ENCODE peak calls at places on chromosomes 16 and 17, in eight cellular contexts. One of them, this sample, is unnamed.

GRCh38 chr16:82935781-82936180 is 309.0 kb downstream of the CDH13 start:
- DNase-seq in transverse colon: no peak
- DNase-seq in psoas muscle: no peak
- DNase-seq in tibial nerve: no peak
- DNase-seq in choroid plexus epithelial cell: no peak
- DNase-seq in CD4-positive, alpha-beta T cell: no peak
- DNase-seq in nephron progenitor cell: no peak
- DNase-seq in kidney epithelial cell: no peak
- DNase-seq in this sample: no peak

GRCh38 chr17:56929362-56929969 is 15.6 kb upstream of the TRIM25 start:
- DNase-seq in transverse colon: no peak
- DNase-seq in psoas muscle: no peak
- DNase-seq in tibial nerve: no peak
- DNase-seq in choroid plexus epithelial cell: no peak
- DNase-seq in CD4-positive, alpha-beta T cell: no peak
- DNase-seq in nephron progenitor cell: no peak
- DNase-seq in kidney epithelial cell: no peak
- DNase-seq in this sample: no peak

GRCh38 chr17:78368854-78369495 is 9.1 kb upstream of the SOCS3 start:
- DNase-seq in transverse colon: no peak
- DNase-seq in psoas muscle: no peak
- DNase-seq in tibial nerve: no peak
- DNase-seq in choroid plexus epithelial cell: no peak
- DNase-seq in CD4-positive, alpha-beta T cell: no peak
- DNase-seq in nephron progenitor cell: no peak
- DNase-seq in kidney epithelial cell: no peak
- DNase-seq in this sample: no peak

GRCh38 chr16:83117810-83118209 is 491.0 kb downstream of the CDH13 start:
- DNase-seq in transverse colon: no peak
- DNase-seq in psoas muscle: no peak
- DNase-seq in tibial nerve: no peak
- DNase-seq in choroid plexus epithelial cell: no peak
- DNase-seq in CD4-positive, alpha-beta T cell: no peak
- DNase-seq in nephron progenitor cell: no peak
- DNase-seq in kidney epithelial cell: no peak
- DNase-seq in this sample: no peak

GRCh38 chr16:4924593-4925378 is 12.2 kb downstream of the PPL start:
- DNase-seq in transverse colon: peak
- DNase-seq in psoas muscle: no peak
- DNase-seq in tibial nerve: no peak
- DNase-seq in choroid plexus epithelial cell: no peak
- DNase-seq in CD4-positive, alpha-beta T cell: no peak
- DNase-seq in nephron progenitor cell: no peak
- DNase-seq in kidney epithelial cell: no peak
- DNase-seq in this sample: no peak

GRCh38 chr17:61846976-61847375 is 16.4 kb downstream of the BRIP1 start:
- DNase-seq in transverse colon: no peak
- DNase-seq in psoas muscle: no peak
- DNase-seq in tibial nerve: no peak
- DNase-seq in choroid plexus epithelial cell: no peak
- DNase-seq in CD4-positive, alpha-beta T cell: no peak
- DNase-seq in nephron progenitor cell: no peak
- DNase-seq in kidney epithelial cell: no peak
- DNase-seq in this sample: no peak

GRCh38 chr17:73411330-73411747 is 99.5 kb upstream of the CDC42EP4 start:
- DNase-seq in transverse colon: no peak
- DNase-seq in psoas muscle: no peak
- DNase-seq in tibial nerve: no peak
- DNase-seq in choroid plexus epithelial cell: no peak
- DNase-seq in CD4-positive, alpha-beta T cell: no peak
- DNase-seq in nephron progenitor cell: peak
- DNase-seq in kidney epithelial cell: no peak
- DNase-seq in this sample: no peak

GRCh38 chr16:87443031-87443430 is 49.8 kb downstream of the ZCCHC14 start:
- DNase-seq in transverse colon: no peak
- DNase-seq in psoas muscle: no peak
- DNase-seq in tibial nerve: no peak
- DNase-seq in choroid plexus epithelial cell: no peak
- DNase-seq in CD4-positive, alpha-beta T cell: no peak
- DNase-seq in nephron progenitor cell: no peak
- DNase-seq in kidney epithelial cell: no peak
- DNase-seq in this sample: no peak

GRCh38 chr16:3580686-3581085 is 3.5 kb upstream of the NLRC3 start:
- DNase-seq in transverse colon: no peak
- DNase-seq in psoas muscle: no peak
- DNase-seq in tibial nerve: no peak
- DNase-seq in choroid plexus epithelial cell: peak
- DNase-seq in CD4-positive, alpha-beta T cell: no peak
- DNase-seq in nephron progenitor cell: no peak
- DNase-seq in kidney epithelial cell: no peak
- DNase-seq in this sample: no peak

GRCh38 chr17:54967621-54968258 is 714 bp downstream of the COX11 start:
- DNase-seq in transverse colon: peak
- DNase-seq in psoas muscle: no peak
- DNase-seq in tibial nerve: no peak
- DNase-seq in choroid plexus epithelial cell: peak
- DNase-seq in CD4-positive, alpha-beta T cell: no peak
- DNase-seq in nephron progenitor cell: no peak
- DNase-seq in kidney epithelial cell: no peak
- DNase-seq in this sample: peak

GRCh38 chr16:16150117-16150877 is 73.0 kb downstream of the ABCC6 start:
- DNase-seq in transverse colon: peak
- DNase-seq in psoas muscle: peak
- DNase-seq in tibial nerve: no peak
- DNase-seq in choroid plexus epithelial cell: peak
- DNase-seq in CD4-positive, alpha-beta T cell: no peak
- DNase-seq in nephron progenitor cell: no peak
- DNase-seq in kidney epithelial cell: no peak
- DNase-seq in this sample: peak

GRCh38 chr17:7885357-7886226 is 3.0 kb upstream of the CHD3 start:
- DNase-seq in transverse colon: peak
- DNase-seq in psoas muscle: peak
- DNase-seq in tibial nerve: no peak
- DNase-seq in choroid plexus epithelial cell: peak
- DNase-seq in CD4-positive, alpha-beta T cell: peak
- DNase-seq in nephron progenitor cell: peak
- DNase-seq in kidney epithelial cell: no peak
- DNase-seq in this sample: peak

GRCh38 chr16:71885261-71885650 is 1.3 kb upstream of the ZNF821 start:
- DNase-seq in transverse colon: no peak
- DNase-seq in psoas muscle: no peak
- DNase-seq in tibial nerve: no peak
- DNase-seq in choroid plexus epithelial cell: no peak
- DNase-seq in CD4-positive, alpha-beta T cell: no peak
- DNase-seq in nephron progenitor cell: no peak
- DNase-seq in kidney epithelial cell: no peak
- DNase-seq in this sample: no peak

GRCh38 chr16:8982816-8983215 is 19.1 kb upstream of the USP7 start:
- DNase-seq in transverse colon: no peak
- DNase-seq in psoas muscle: no peak
- DNase-seq in tibial nerve: no peak
- DNase-seq in choroid plexus epithelial cell: no peak
- DNase-seq in CD4-positive, alpha-beta T cell: no peak
- DNase-seq in nephron progenitor cell: no peak
- DNase-seq in kidney epithelial cell: no peak
- DNase-seq in this sample: no peak

GRCh38 chr16:58047557-58048348 is 22.2 kb downstream of the MMP15 start:
- DNase-seq in transverse colon: no peak
- DNase-seq in psoas muscle: no peak
- DNase-seq in tibial nerve: no peak
- DNase-seq in choroid plexus epithelial cell: no peak
- DNase-seq in CD4-positive, alpha-beta T cell: no peak
- DNase-seq in nephron progenitor cell: no peak
- DNase-seq in kidney epithelial cell: no peak
- DNase-seq in this sample: no peak

DNA sequence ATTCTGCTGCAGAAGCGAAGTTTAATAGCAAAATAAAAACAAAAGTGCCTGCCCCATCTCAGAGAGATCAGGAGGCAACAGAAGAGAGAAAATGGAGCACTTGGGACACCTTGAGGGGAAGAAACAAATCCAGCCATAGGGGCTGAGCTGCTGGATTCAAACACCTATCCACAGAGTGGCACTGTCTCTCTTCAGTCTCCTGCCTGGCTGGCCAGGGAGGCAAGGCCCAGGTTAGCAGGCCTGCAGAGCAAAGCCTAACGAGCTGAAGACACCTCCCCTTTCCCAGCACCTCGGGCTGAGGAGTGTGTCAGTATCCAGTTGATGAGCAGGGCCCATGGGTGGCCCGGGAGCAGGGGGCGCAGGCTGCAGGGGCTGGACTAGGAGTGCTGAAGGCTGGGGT is 8.8 kb upstream of the KRT31 start:
- DNase-seq in transverse colon: no peak
- DNase-seq in psoas muscle: no peak
- DNase-seq in tibial nerve: no peak
- DNase-seq in choroid plexus epithelial cell: peak
- DNase-seq in CD4-positive, alpha-beta T cell: no peak
- DNase-seq in nephron progenitor cell: no peak
- DNase-seq in kidney epithelial cell: no peak
- DNase-seq in this sample: no peak
- TF ChIP-seq CTCF in transverse colon: no peak
- TF ChIP-seq CTCF in psoas muscle: no peak
- TF ChIP-seq CTCF in tibial nerve: no peak
- TF ChIP-seq CTCF in choroid plexus epithelial cell: peak
- TF ChIP-seq CTCF in CD4-positive, alpha-beta T cell: no peak
- TF ChIP-seq CTCF in nephron progenitor cell: no peak
- TF ChIP-seq CTCF in kidney epithelial cell: peak
- TF ChIP-seq CTCF in this sample: no peak

DNA sequence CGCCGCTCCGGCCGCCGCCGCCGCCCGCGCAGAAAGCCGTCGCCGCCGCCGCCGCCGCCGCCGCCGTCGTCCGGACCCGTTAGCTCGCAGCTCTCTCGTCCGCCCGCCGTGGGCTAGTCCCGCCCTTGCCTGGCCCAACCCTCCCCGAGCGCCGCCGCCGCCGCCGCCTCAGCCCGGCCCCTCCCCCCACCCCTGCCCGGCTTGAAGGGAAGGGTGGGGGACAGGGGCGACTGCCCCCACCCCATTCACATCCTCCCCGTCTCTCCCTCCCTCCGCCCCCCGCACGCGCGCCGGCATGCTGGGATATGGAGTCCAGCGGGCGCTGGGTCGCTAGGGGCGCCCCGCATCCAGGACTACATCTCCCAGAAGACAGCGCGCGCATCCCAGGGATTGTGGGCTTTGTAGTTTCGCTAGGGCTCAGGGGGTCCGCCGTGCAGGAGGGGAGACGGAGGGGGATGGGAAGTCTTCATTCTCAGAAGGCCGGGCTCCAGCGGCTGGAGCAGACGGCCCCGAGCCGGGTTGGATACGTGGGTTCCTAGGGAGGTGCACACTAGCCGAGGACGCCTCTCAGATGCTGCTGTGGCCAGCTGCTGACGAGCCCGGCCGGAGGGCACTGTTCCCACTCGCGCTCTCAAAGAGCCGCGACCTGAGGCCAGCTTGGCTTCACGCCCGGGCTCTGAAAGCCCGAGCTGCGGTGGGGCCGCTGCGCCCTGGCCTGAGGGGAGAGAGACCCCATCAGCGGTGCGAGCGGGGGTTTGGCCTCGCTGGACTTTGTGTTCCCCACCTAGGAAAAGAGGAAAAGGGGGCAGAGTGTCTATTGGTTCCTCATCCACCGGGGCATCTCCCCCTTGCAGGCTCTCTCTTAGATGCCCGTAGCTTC is at the start of gene ST3GAL2:
- DNase-seq in transverse colon: peak
- DNase-seq in psoas muscle: peak
- DNase-seq in tibial nerve: peak
- DNase-seq in choroid plexus epithelial cell: peak
- DNase-seq in CD4-positive, alpha-beta T cell: peak
- DNase-seq in nephron progenitor cell: peak
- DNase-seq in kidney epithelial cell: no peak
- DNase-seq in this sample: peak
- TF ChIP-seq CTCF in transverse colon: no peak
- TF ChIP-seq CTCF in psoas muscle: no peak
- TF ChIP-seq CTCF in tibial nerve: peak
- TF ChIP-seq CTCF in choroid plexus epithelial cell: no peak
- TF ChIP-seq CTCF in CD4-positive, alpha-beta T cell: no peak
- TF ChIP-seq CTCF in nephron progenitor cell: no peak
- TF ChIP-seq CTCF in kidney epithelial cell: no peak
- TF ChIP-seq CTCF in this sample: no peak

DNA sequence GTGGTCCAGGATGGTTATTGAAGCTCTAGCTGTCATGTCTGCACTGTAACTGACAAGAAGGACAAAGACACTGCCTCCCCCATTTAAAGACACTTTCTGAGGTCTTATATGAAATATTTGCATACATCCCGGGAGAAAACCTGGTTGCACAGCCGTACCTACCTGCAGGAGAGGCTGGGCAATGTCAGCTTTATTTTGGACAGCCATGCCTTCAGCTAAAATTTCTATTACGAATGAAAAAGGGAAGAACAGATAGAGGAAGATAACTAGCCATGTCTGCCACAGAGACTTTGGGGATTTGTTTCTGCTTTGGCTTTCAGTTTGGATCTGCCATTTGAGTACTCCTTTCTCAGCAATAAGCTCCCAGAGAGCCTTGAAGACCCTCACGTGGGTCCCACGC is 19.0 kb downstream of the SLC7A6 start:
- DNase-seq in transverse colon: no peak
- DNase-seq in psoas muscle: no peak
- DNase-seq in tibial nerve: no peak
- DNase-seq in choroid plexus epithelial cell: no peak
- DNase-seq in CD4-positive, alpha-beta T cell: no peak
- DNase-seq in nephron progenitor cell: no peak
- DNase-seq in kidney epithelial cell: no peak
- DNase-seq in this sample: no peak
- TF ChIP-seq CTCF in transverse colon: no peak
- TF ChIP-seq CTCF in psoas muscle: no peak
- TF ChIP-seq CTCF in tibial nerve: no peak
- TF ChIP-seq CTCF in choroid plexus epithelial cell: no peak
- TF ChIP-seq CTCF in CD4-positive, alpha-beta T cell: no peak
- TF ChIP-seq CTCF in nephron progenitor cell: no peak
- TF ChIP-seq CTCF in kidney epithelial cell: no peak
- TF ChIP-seq CTCF in this sample: no peak

GRCh38 chr17:74777884-74778490 is 1.8 kb upstream of the NAT9 start:
- DNase-seq in transverse colon: no peak
- DNase-seq in psoas muscle: no peak
- DNase-seq in tibial nerve: no peak
- DNase-seq in choroid plexus epithelial cell: no peak
- DNase-seq in CD4-positive, alpha-beta T cell: no peak
- DNase-seq in nephron progenitor cell: no peak
- DNase-seq in kidney epithelial cell: no peak
- DNase-seq in this sample: no peak

GRCh38 chr17:74779948-74780400 is 3.8 kb upstream of the NAT9 start:
- DNase-seq in transverse colon: peak
- DNase-seq in psoas muscle: no peak
- DNase-seq in tibial nerve: no peak
- DNase-seq in choroid plexus epithelial cell: no peak
- DNase-seq in CD4-positive, alpha-beta T cell: peak
- DNase-seq in nephron progenitor cell: no peak
- DNase-seq in kidney epithelial cell: no peak
- DNase-seq in this sample: peak

GRCh38 chr17:74778960-74779359 is 2.8 kb upstream of the NAT9 start:
- DNase-seq in transverse colon: no peak
- DNase-seq in psoas muscle: no peak
- DNase-seq in tibial nerve: no peak
- DNase-seq in choroid plexus epithelial cell: peak
- DNase-seq in CD4-positive, alpha-beta T cell: no peak
- DNase-seq in nephron progenitor cell: no peak
- DNase-seq in kidney epithelial cell: no peak
- DNase-seq in this sample: no peak

GRCh38 chr17:74782571-74782970 is 6.4 kb upstream of the NAT9 start:
- DNase-seq in transverse colon: no peak
- DNase-seq in psoas muscle: no peak
- DNase-seq in tibial nerve: no peak
- DNase-seq in choroid plexus epithelial cell: no peak
- DNase-seq in CD4-positive, alpha-beta T cell: no peak
- DNase-seq in nephron progenitor cell: no peak
- DNase-seq in kidney epithelial cell: no peak
- DNase-seq in this sample: no peak

GRCh38 chr17:74780443-74781238 is 4.5 kb upstream of the NAT9 start:
- DNase-seq in transverse colon: no peak
- DNase-seq in psoas muscle: no peak
- DNase-seq in tibial nerve: no peak
- DNase-seq in choroid plexus epithelial cell: peak
- DNase-seq in CD4-positive, alpha-beta T cell: no peak
- DNase-seq in nephron progenitor cell: no peak
- DNase-seq in kidney epithelial cell: no peak
- DNase-seq in this sample: no peak
- TF ChIP-seq CTCF in transverse colon: no peak
- TF ChIP-seq CTCF in psoas muscle: no peak
- TF ChIP-seq CTCF in tibial nerve: no peak
- TF ChIP-seq CTCF in choroid plexus epithelial cell: peak
- TF ChIP-seq CTCF in CD4-positive, alpha-beta T cell: no peak
- TF ChIP-seq CTCF in nephron progenitor cell: peak
- TF ChIP-seq CTCF in kidney epithelial cell: peak
- TF ChIP-seq CTCF in this sample: no peak

This sample was measured in mucosa of descending colon.